ENCODE peak calls at places on chromosomes 5 and 9, in six cellular contexts. R, E, M, J, B and X are unnamed samples.
A peak's percentile ranks its signal among the peaks of the same experiment; 100 is the strongest.

GRCh38 chr5:90020575-90021535 is 388.7 kb downstream of the CETN3 start:
- DNase-seq in R (no peak), J (no peak), B (peak; percentile 84), E (no peak), M (no peak), X (no peak)

GRCh38 chr5:119743927-119744326 is 114.6 kb downstream of the FAM170A start:
- DNase-seq in M (peak; percentile 28), B (peak; percentile 81), J (no peak), E (no peak), R (no peak), X (peak; percentile 88)

GRCh38 chr5:84436866-84437265 is 52.2 kb upstream of the EDIL3 start:
- DNase-seq in R (no peak), M (no peak), E (no peak), B (no peak), J (no peak), X (no peak)

GRCh38 chr9:114434878-114435311 is 47.1 kb upstream of the AKNA start:
- DNase-seq in B (peak; percentile 72), J (no peak), M (peak; percentile 32), R (no peak), E (no peak), X (peak; percentile 87)

GRCh38 chr5:179680780-179681411 is at the start of gene CBY3:
- DNase-seq in J (no peak), B (no peak), M (no peak), E (no peak), R (no peak), X (no peak)

GRCh38 chr5:10933141-10933540 is 172.1 kb upstream of the DAP start:
- DNase-seq in E (no peak), M (no peak), B (no peak), J (no peak), R (no peak), X (no peak)

GRCh38 chr5:66742083-66742895 is 146.1 kb downstream of the MAST4 start:
- DNase-seq in B (peak; percentile 47), R (no peak), M (peak; percentile 40), E (no peak), J (peak; percentile 14), X (peak; percentile 49)

GRCh38 chr9:120473626-120474025 is 106.3 kb downstream of the CDK5RAP2 start:
- DNase-seq in R (no peak), M (no peak), E (no peak), B (no peak), J (no peak), X (no peak)

GRCh38 chr5:37490931-37491330 is 111.8 kb downstream of the WDR70 start:
- DNase-seq in R (no peak), M (no peak), B (no peak), E (no peak), J (no peak), X (no peak)

GRCh38 chr5:178995341-178995690 is 196 bp upstream of the GRM6 start:
- DNase-seq in E (no peak), B (no peak), R (no peak), M (no peak), J (no peak), X (no peak)

GRCh38 chr5:80174790-80175189 is 81.1 kb downstream of the SERINC5 start:
- DNase-seq in M (no peak), J (no peak), B (no peak), R (no peak), E (no peak), X (no peak)

GRCh38 chr5:132663771-132664695 is 6.1 kb downstream of the IL13 start:
- DNase-seq in R (no peak), M (no peak), E (no peak), J (no peak), B (no peak), X (no peak)

GRCh38 chr5:154418344-154418820 is 27.4 kb upstream of the SAP30L start:
- DNase-seq in M (peak; percentile 27), E (no peak), B (no peak), J (no peak), R (no peak), X (peak; percentile 17)

GRCh38 chr9:127166651-127167524 is 44.5 kb upstream of the ANGPTL2 start:
- DNase-seq in E (no peak), R (no peak), B (no peak), J (no peak), M (peak; percentile 5), X (no peak)

GRCh38 chr5:58407042-58407709 is 52.7 kb downstream of the PLK2 start:
- DNase-seq in E (no peak), M (no peak), B (no peak), J (no peak), R (no peak), X (peak; percentile 18)

GRCh38 chr9:15246688-15247087 is 60.3 kb downstream of the TTC39B start:
- DNase-seq in M (no peak), E (no peak), B (no peak), R (no peak), J (no peak), X (no peak)

GRCh38 chr9:86410281-86410680 is 56.1 kb upstream of the TUT7 start:
- DNase-seq in J (no peak), R (no peak), B (no peak), M (no peak), E (no peak), X (peak; percentile 58)

GRCh38 chr5:117665121-117665520 is 1090.5 kb upstream of the SEMA6A start:
- DNase-seq in J (no peak), M (no peak), B (no peak), E (no peak), R (no peak), X (no peak)

GRCh38 chr5:56164371-56164770 is 68.8 kb downstream of the ANKRD55 start:
- DNase-seq in J (peak; percentile 36), R (no peak), B (peak; percentile 90), M (no peak), E (no peak), X (no peak)

GRCh38 chr9:109875495-109875894 is 95.5 kb downstream of the PALM2AKAP2 start:
- DNase-seq in E (no peak), M (no peak), J (no peak), B (no peak), R (no peak), X (no peak)

GRCh38 chr5:142870552-142870951 is 100.4 kb downstream of the ARHGAP26 start:
- DNase-seq in J (no peak), E (no peak), R (no peak), M (no peak), B (no peak), X (no peak)